ENCODE peak calls at places on chromosomes 13 and 19, in five cellular contexts. Q, R, I, M and F are unnamed samples.

GRCh38 chr13:59865398-59865797 is 298.3 kb downstream of the DIAPH3 start:
- DNase-seq in M (no peak), I (no peak), R (no peak), Q (no peak), F (no peak)

GRCh38 chr13:106690779-106691178 is 122.8 kb upstream of the ARGLU1 start:
- DNase-seq in R (no peak), Q (no peak), M (no peak), I (no peak), F (no peak)

GRCh38 chr19:32309711-32310390 is 35.6 kb upstream of the ZNF507 start:
- DNase-seq in I (no peak), Q (no peak), R (no peak), M (no peak), F (no peak)

GRCh38 chr13:71866173-71867091 is 572 bp downstream of the DACH1 start:
- DNase-seq in Q (no peak), I (peak), M (no peak), R (no peak), F (peak)

GRCh38 chr13:112103971-112104872 is 37.3 kb downstream of the SOX1 start:
- DNase-seq in Q (no peak), M (peak), R (no peak), I (no peak), F (no peak)

GRCh38 chr13:26965976-26966375 is 205.4 kb upstream of the GPR12 start:
- DNase-seq in I (peak), M (no peak), Q (no peak), R (no peak), F (peak)

GRCh38 chr19:19382118-19382517 is 23.4 kb upstream of the GATAD2A start:
- DNase-seq in R (no peak), M (no peak), I (no peak), Q (no peak), F (no peak)

GRCh38 chr19:1627194-1627593 is 21.9 kb upstream of the UQCR11 start:
- DNase-seq in R (no peak), Q (no peak), M (no peak), I (no peak), F (no peak)

GRCh38 chr13:73782781-73783180 is 351.4 kb downstream of the KLF12 start:
- DNase-seq in I (no peak), M (no peak), Q (no peak), R (no peak), F (no peak)

GRCh38 chr13:76622336-76623045 is 263.7 kb downstream of the KCTD12 start:
- DNase-seq in Q (no peak), R (no peak), I (peak), M (no peak), F (no peak)

GRCh38 chr19:38321646-38322323 is 2.1 kb downstream of the KCNK6 start:
- DNase-seq in Q (no peak), R (no peak), M (no peak), I (no peak), F (peak)

GRCh38 chr13:111844222-111844671 is 222.7 kb upstream of the SOX1 start:
- DNase-seq in I (no peak), Q (no peak), M (no peak), R (no peak), F (no peak)